ENCODE peak calls at places on chromosomes 2 and 18, in four cellular contexts. One of them, this sample, is unnamed.

GRCh38 chr2:42142476-42143184 is 26.5 kb upstream of the EML4 start:
- DNase-seq in IMR-90: peak
- DNase-seq in AG04450: no peak
- DNase-seq in psoas muscle: no peak
- DNase-seq in this sample: no peak

GRCh38 chr2:238202326-238203103 is 980 bp downstream of the ILKAP start:
- DNase-seq in IMR-90: peak
- DNase-seq in AG04450: no peak
- DNase-seq in psoas muscle: no peak
- DNase-seq in this sample: no peak

GRCh38 chr2:13682878-13683277 is 949.6 kb upstream of the LRATD1 start:
- DNase-seq in IMR-90: peak
- DNase-seq in AG04450: no peak
- DNase-seq in psoas muscle: no peak
- DNase-seq in this sample: no peak

GRCh38 chr18:9802774-9803697 is 82.7 kb upstream of the TXNDC2 start:
- DNase-seq in IMR-90: peak
- DNase-seq in AG04450: no peak
- DNase-seq in psoas muscle: no peak
- DNase-seq in this sample: no peak

GRCh38 chr2:109256921-109257320 is 127.9 kb downstream of the SH3RF3 start:
- DNase-seq in IMR-90: peak
- DNase-seq in AG04450: no peak
- DNase-seq in psoas muscle: peak
- DNase-seq in this sample: no peak

GRCh38 chr2:78992451-78992806 is 33.1 kb upstream of the REG3G start:
- DNase-seq in IMR-90: no peak
- DNase-seq in AG04450: no peak
- DNase-seq in psoas muscle: no peak
- DNase-seq in this sample: no peak

GRCh38 chr2:153645640-153646039 is 167.1 kb upstream of the RPRM start:
- DNase-seq in IMR-90: no peak
- DNase-seq in AG04450: no peak
- DNase-seq in psoas muscle: no peak
- DNase-seq in this sample: no peak

GRCh38 chr2:96511851-96512250 is 6.7 kb upstream of the NEURL3 start:
- DNase-seq in IMR-90: no peak
- DNase-seq in AG04450: no peak
- DNase-seq in psoas muscle: no peak
- DNase-seq in this sample: no peak

GRCh38 chr2:216838146-216838545 is 21.7 kb downstream of the TNP1 start:
- DNase-seq in IMR-90: peak
- DNase-seq in AG04450: peak
- DNase-seq in psoas muscle: no peak
- DNase-seq in this sample: no peak

GRCh38 chr2:196096982-196097745 is 28.5 kb upstream of the DNAH7 start:
- DNase-seq in IMR-90: no peak
- DNase-seq in AG04450: no peak
- DNase-seq in psoas muscle: no peak
- DNase-seq in this sample: no peak

GRCh38 chr18:31992836-31993575 is 25.6 kb upstream of the RNF125 start:
- DNase-seq in IMR-90: no peak
- DNase-seq in AG04450: no peak
- DNase-seq in psoas muscle: no peak
- DNase-seq in this sample: no peak

GRCh38 chr18:7601936-7602335 is 34.8 kb downstream of the PTPRM start:
- DNase-seq in IMR-90: no peak
- DNase-seq in AG04450: no peak
- DNase-seq in psoas muscle: no peak
- DNase-seq in this sample: no peak

GRCh38 chr2:241767464-241768250 is 9.0 kb upstream of the GAL3ST2 start:
- DNase-seq in IMR-90: no peak
- DNase-seq in AG04450: no peak
- DNase-seq in psoas muscle: no peak
- DNase-seq in this sample: peak

GRCh38 chr2:174981336-174981735 is 23.8 kb downstream of the CHN1 start:
- DNase-seq in IMR-90: no peak
- DNase-seq in AG04450: no peak
- DNase-seq in psoas muscle: no peak
- DNase-seq in this sample: no peak

GRCh38 chr2:174979996-174980395 is 25.2 kb downstream of the CHN1 start:
- DNase-seq in IMR-90: no peak
- DNase-seq in AG04450: no peak
- DNase-seq in psoas muscle: no peak
- DNase-seq in this sample: no peak

GRCh38 chr2:174984561-174984960 is 20.6 kb downstream of the CHN1 start:
- DNase-seq in IMR-90: no peak
- DNase-seq in AG04450: no peak
- DNase-seq in psoas muscle: no peak
- DNase-seq in this sample: no peak

GRCh38 chr2:174985624-174986023 is 19.6 kb downstream of the CHN1 start:
- DNase-seq in IMR-90: peak
- DNase-seq in AG04450: no peak
- DNase-seq in psoas muscle: no peak
- DNase-seq in this sample: no peak
- TF ChIP-seq CTCF in IMR-90: peak
- TF ChIP-seq CTCF in AG04450: peak
- TF ChIP-seq CTCF in psoas muscle: peak
- TF ChIP-seq CTCF in this sample: no peak

GRCh38 chr2:240742602-240743095 is 51.0 kb downstream of the AQP12A start:
- DNase-seq in IMR-90: no peak
- DNase-seq in AG04450: no peak
- DNase-seq in psoas muscle: no peak
- DNase-seq in this sample: no peak
- TF ChIP-seq CTCF in IMR-90: no peak
- TF ChIP-seq CTCF in AG04450: no peak
- TF ChIP-seq CTCF in psoas muscle: no peak
- TF ChIP-seq CTCF in this sample: no peak

DNA sequence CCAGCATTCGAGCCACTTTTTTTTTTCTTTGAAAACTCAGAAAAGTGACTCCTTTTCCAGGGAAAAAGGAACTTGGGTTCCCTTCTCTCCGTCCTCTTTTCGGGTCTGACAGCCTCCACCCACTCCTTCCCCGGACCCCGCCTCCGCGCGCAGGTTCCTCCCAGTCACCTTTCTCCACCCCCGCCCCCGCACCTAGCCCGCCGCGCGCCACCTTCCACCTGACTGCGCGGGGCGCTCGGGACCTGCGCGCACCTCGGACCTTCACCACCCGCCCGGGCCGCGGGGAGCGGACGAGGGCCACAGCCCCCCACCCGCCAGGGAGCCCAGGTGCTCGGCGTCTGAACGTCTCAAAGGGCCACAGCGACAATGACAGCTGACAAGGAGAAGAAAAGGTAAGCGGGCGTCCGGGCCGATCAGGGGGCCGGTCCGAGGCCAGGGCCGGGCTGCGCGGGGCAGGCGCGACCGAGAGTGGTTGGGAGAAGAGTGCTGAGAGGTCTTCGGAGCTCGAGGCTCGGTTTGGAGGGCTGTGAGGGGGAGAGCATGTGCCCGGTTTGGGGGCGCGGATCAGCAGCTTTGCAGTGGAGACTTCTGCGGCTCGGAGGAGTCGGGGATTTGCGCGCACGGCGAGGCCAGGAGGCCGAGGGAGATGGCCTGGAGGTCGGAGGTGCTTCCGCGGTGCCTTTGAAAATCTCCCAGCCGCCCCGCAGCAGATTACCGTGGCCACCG is 502 bp downstream of the EPAS1 start:
- DNase-seq in IMR-90: no peak
- DNase-seq in AG04450: no peak
- DNase-seq in psoas muscle: peak
- DNase-seq in this sample: no peak
- TF ChIP-seq CTCF in IMR-90: no peak
- TF ChIP-seq CTCF in AG04450: no peak
- TF ChIP-seq CTCF in psoas muscle: no peak
- TF ChIP-seq CTCF in this sample: no peak

GRCh38 chr18:3499498-3499897 is 49.5 kb downstream of the TGIF1 start:
- DNase-seq in IMR-90: no peak
- DNase-seq in AG04450: no peak
- DNase-seq in psoas muscle: no peak
- DNase-seq in this sample: no peak
- TF ChIP-seq CTCF in IMR-90: no peak
- TF ChIP-seq CTCF in AG04450: peak
- TF ChIP-seq CTCF in psoas muscle: no peak
- TF ChIP-seq CTCF in this sample: no peak

DNA sequence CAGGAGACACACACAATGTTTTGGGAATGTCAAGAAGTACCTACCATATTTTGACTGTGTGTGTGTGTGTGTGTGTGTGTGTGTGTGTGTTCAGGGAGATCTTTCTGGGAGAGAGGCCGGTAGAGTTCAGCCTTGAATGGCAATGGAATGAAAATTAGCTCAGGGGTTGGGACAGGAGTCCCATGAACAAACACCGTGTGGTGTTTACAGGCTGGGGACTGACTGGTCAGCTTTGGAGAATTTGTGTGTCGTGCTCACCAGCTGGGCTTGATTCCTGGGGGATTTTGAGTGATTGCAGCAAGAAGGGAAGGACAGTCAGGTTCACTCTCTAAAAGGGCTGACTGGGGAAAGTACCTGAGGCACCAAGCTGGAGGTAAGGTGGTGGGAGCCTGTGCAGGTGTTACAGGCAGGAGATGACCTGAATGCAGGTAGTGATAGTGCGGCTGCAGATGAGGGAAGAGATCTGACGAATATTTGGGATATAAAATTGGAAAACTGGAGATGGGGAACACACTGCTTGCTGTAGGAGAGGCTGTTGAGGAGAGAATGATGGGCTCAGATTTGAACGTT is 2.5 kb upstream of the ADNP2 start:
- DNase-seq in IMR-90: peak
- DNase-seq in AG04450: no peak
- DNase-seq in psoas muscle: no peak
- DNase-seq in this sample: no peak
- TF ChIP-seq CTCF in IMR-90: no peak
- TF ChIP-seq CTCF in AG04450: no peak
- TF ChIP-seq CTCF in psoas muscle: no peak
- TF ChIP-seq CTCF in this sample: no peak

GRCh38 chr2:128313076-128313836 is 5.4 kb downstream of the HS6ST1 start:
- DNase-seq in IMR-90: peak
- DNase-seq in AG04450: no peak
- DNase-seq in psoas muscle: no peak
- DNase-seq in this sample: no peak
- TF ChIP-seq CTCF in IMR-90: peak
- TF ChIP-seq CTCF in AG04450: peak
- TF ChIP-seq CTCF in psoas muscle: no peak
- TF ChIP-seq CTCF in this sample: no peak

GRCh38 chr18:286515-287310 is 18.9 kb upstream of the THOC1 start:
- DNase-seq in IMR-90: peak
- DNase-seq in AG04450: no peak
- DNase-seq in psoas muscle: no peak
- DNase-seq in this sample: no peak
- TF ChIP-seq CTCF in IMR-90: peak
- TF ChIP-seq CTCF in AG04450: peak
- TF ChIP-seq CTCF in psoas muscle: peak
- TF ChIP-seq CTCF in this sample: peak

GRCh38 chr2:105677901-105678300 is 66.8 kb upstream of the NCK2 start:
- DNase-seq in IMR-90: no peak
- DNase-seq in AG04450: no peak
- DNase-seq in psoas muscle: no peak
- DNase-seq in this sample: no peak

GRCh38 chr2:105674406-105674805 is 70.3 kb upstream of the NCK2 start:
- DNase-seq in IMR-90: no peak
- DNase-seq in AG04450: no peak
- DNase-seq in psoas muscle: no peak
- DNase-seq in this sample: no peak

GRCh38 chr2:105678346-105678745 is 66.4 kb upstream of the NCK2 start:
- DNase-seq in IMR-90: no peak
- DNase-seq in AG04450: no peak
- DNase-seq in psoas muscle: no peak
- DNase-seq in this sample: no peak

GRCh38 chr2:105675841-105676240 is 68.9 kb upstream of the NCK2 start:
- DNase-seq in IMR-90: no peak
- DNase-seq in AG04450: no peak
- DNase-seq in psoas muscle: no peak
- DNase-seq in this sample: no peak

GRCh38 chr2:105674859-105675541 is 69.7 kb upstream of the NCK2 start:
- DNase-seq in IMR-90: no peak
- DNase-seq in AG04450: no peak
- DNase-seq in psoas muscle: no peak
- DNase-seq in this sample: no peak
- TF ChIP-seq CTCF in IMR-90: no peak
- TF ChIP-seq CTCF in AG04450: no peak
- TF ChIP-seq CTCF in psoas muscle: no peak
- TF ChIP-seq CTCF in this sample: no peak

DNA sequence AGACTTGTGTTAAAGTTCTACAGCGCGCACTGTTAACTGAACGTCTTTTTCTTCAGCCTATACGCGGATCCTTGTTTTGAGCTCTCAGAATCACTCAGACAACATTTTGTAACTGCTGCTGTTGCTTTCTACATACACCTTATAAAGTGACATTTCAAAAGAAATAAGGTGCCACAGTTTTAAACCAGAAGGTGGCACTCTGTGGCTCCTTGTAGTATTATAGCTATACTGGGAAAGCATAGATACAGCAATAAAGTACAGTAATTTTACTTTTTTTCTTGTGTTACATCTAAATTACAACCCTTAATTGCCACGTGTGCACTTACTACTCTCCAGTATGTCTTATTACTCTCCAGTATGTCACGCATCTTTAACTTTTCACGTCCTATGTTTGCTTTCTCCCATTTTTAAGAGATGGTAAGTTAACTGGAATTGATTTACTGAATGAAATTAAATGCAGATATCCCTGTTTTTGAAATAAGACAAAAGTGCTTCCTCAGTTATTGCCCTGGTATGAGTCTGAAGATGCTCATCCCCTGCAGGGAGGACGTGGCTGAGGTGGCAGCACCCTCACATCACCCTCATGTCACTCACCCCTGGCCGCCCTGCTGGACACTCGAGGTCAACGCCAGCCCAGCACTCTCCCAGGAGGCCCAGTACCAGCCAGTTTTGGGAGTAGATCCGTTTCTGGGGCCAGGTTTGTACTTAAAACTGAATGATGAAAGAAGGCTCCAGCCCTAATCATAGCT is 37.8 kb downstream of the GORASP2 start:
- DNase-seq in IMR-90: no peak
- DNase-seq in AG04450: no peak
- DNase-seq in psoas muscle: no peak
- DNase-seq in this sample: no peak
- TF ChIP-seq CTCF in IMR-90: no peak
- TF ChIP-seq CTCF in AG04450: peak
- TF ChIP-seq CTCF in psoas muscle: peak
- TF ChIP-seq CTCF in this sample: peak

GRCh38 chr2:220880623-220881022 is 691.5 kb downstream of the EPHA4 start:
- DNase-seq in IMR-90: no peak
- DNase-seq in AG04450: no peak
- DNase-seq in psoas muscle: no peak
- DNase-seq in this sample: no peak
- TF ChIP-seq CTCF in IMR-90: no peak
- TF ChIP-seq CTCF in AG04450: no peak
- TF ChIP-seq CTCF in psoas muscle: no peak
- TF ChIP-seq CTCF in this sample: no peak